ENCODE peak calls at places on chromosomes 3 and 15, in five cellular contexts. Z is SK-N-DZ, M is endothelial cell, Y is nephron progenitor cell, S is ovary. K is an unnamed sample.

GRCh38 chr3:133750201-133750748 is 4.1 kb downstream of the TF start:
- DNase-seq in Z (no peak), M (no peak), Y (no peak), S (no peak), K (no peak)

GRCh38 chr15:40430271-40430805 is 10.4 kb upstream of the BAHD1 start:
- DNase-seq in Z (no peak), M (no peak), Y (peak), S (no peak), K (no peak)

GRCh38 chr15:64667736-64668161 is 107.6 kb downstream of the RBPMS2 start:
- DNase-seq in Z (no peak), M (no peak), Y (no peak), S (no peak), K (peak)

GRCh38 chr3:157626817-157627216 is 123.6 kb upstream of the VEPH1 start:
- DNase-seq in Z (no peak), M (no peak), Y (no peak), S (no peak), K (no peak)

GRCh38 chr15:29132110-29132420 is 137.6 kb downstream of the NSMCE3 start:
- DNase-seq in Z (no peak), M (no peak), Y (no peak), S (peak), K (no peak)

GRCh38 chr15:56929933-56930332 is 11.5 kb downstream of the TCF12 start:
- DNase-seq in Z (no peak), M (no peak), Y (no peak), S (no peak), K (no peak)

GRCh38 chr15:40339621-40339945 is 1.2 kb downstream of the CCDC9B start:
- DNase-seq in Z (peak), M (no peak), Y (no peak), S (peak), K (no peak)

GRCh38 chr3:79724206-79724605 is 43.6 kb downstream of the ROBO1 start:
- DNase-seq in Z (peak), M (peak), Y (peak), S (no peak), K (no peak)

GRCh38 chr15:72835289-72835890 is 51.8 kb upstream of the ADPGK start:
- DNase-seq in Z (peak), M (no peak), Y (no peak), S (no peak), K (peak)

GRCh38 chr3:13072239-13073041 is 789 bp downstream of the IQSEC1 start:
- DNase-seq in Z (peak), M (no peak), Y (no peak), S (no peak), K (no peak)

GRCh38 chr3:143121240-143122088 is 1.9 kb downstream of the CHST2 start:
- DNase-seq in Z (no peak), M (peak), Y (peak), S (peak), K (peak)

GRCh38 chr3:189262746-189263145 is 91.0 kb downstream of the TPRG1 start:
- DNase-seq in Z (peak), M (no peak), Y (no peak), S (no peak), K (no peak)

GRCh38 chr3:70754314-70754713 is 441.9 kb upstream of the MDFIC2 start:
- DNase-seq in Z (no peak), M (no peak), Y (no peak), S (no peak), K (peak)

GRCh38 chr3:43791246-43791645 is 100.5 kb downstream of the ABHD5 start:
- DNase-seq in Z (no peak), M (no peak), Y (no peak), S (no peak), K (no peak)

GRCh38 chr3:47512416-47513124 is 942 bp downstream of the ELP6 start:
- DNase-seq in Z (peak), M (peak), Y (peak), S (peak), K (peak)

GRCh38 chr3:136277634-136278033 is 27.5 kb downstream of the PCCB start:
- DNase-seq in Z (no peak), M (no peak), Y (no peak), S (no peak), K (no peak)

GRCh38 chr3:72414481-72415016 is 433.7 kb downstream of the SHQ1 start:
- DNase-seq in Z (no peak), M (no peak), Y (no peak), S (no peak), K (no peak)

GRCh38 chr3:153305189-153305588 is 143.2 kb downstream of the RAP2B start:
- DNase-seq in Z (no peak), M (no peak), Y (no peak), S (no peak), K (no peak)

GRCh38 chr15:40929730-40930429 is 740 bp downstream of the DLL4 start:
- DNase-seq in Z (peak), M (no peak), Y (peak), S (peak), K (peak)

GRCh38 chr3:11185564-11186317 is 31.4 kb downstream of the HRH1 start:
- DNase-seq in Z (no peak), M (no peak), Y (no peak), S (peak), K (no peak)

GRCh38 chr3:28924744-28925360 is 356.0 kb upstream of the RBMS3 start:
- DNase-seq in Z (no peak), M (no peak), Y (no peak), S (no peak), K (no peak)

GRCh38 chr3:23055733-23056376 is 147.3 kb upstream of the UBE2E2 start:
- DNase-seq in Z (no peak), M (no peak), Y (no peak), S (no peak), K (no peak)

GRCh38 chr3:132047209-132047608 is 12.4 kb upstream of the CPNE4 start:
- DNase-seq in Z (no peak), M (no peak), Y (no peak), S (no peak), K (no peak)

GRCh38 chr3:53146319-53146868 is 14.6 kb upstream of the PRKCD start:
- DNase-seq in Z (no peak), M (no peak), Y (no peak), S (no peak), K (no peak)

GRCh38 chr3:173725507-173725906 is 328.0 kb downstream of the NLGN1 start:
- DNase-seq in Z (no peak), M (no peak), Y (no peak), S (no peak), K (no peak)

GRCh38 chr3:22969276-22969675 is 233.9 kb upstream of the UBE2E2 start:
- DNase-seq in Z (no peak), M (no peak), Y (no peak), S (no peak), K (no peak)

GRCh38 chr15:66142341-66142740 is 111.2 kb downstream of the MEGF11 start:
- DNase-seq in Z (no peak), M (no peak), Y (no peak), S (no peak), K (no peak)

GRCh38 chr3:150286390-150287147 is 121.5 kb upstream of the TSC22D2 start:
- DNase-seq in Z (peak), M (peak), Y (no peak), S (no peak), K (peak)

GRCh38 chr3:193879864-193880242 is 256.1 kb upstream of the HES1 start:
- DNase-seq in Z (no peak), M (no peak), Y (no peak), S (no peak), K (no peak)

GRCh38 chr15:66196565-66196964 is 57.0 kb downstream of the MEGF11 start:
- DNase-seq in Z (no peak), M (no peak), Y (no peak), S (no peak), K (no peak)

GRCh38 chr3:99929409-99930139 is 111.9 kb downstream of the CMSS1 start:
- DNase-seq in Z (no peak), M (no peak), Y (no peak), S (no peak), K (peak)

GRCh38 chr15:77607894-77608261 is 24.8 kb downstream of the LINGO1 start:
- DNase-seq in Z (peak), M (no peak), Y (no peak), S (no peak), K (peak)

GRCh38 chr3:193502871-193503270 is 51.8 kb downstream of the ATP13A4 start:
- DNase-seq in Z (no peak), M (no peak), Y (no peak), S (no peak), K (no peak)

GRCh38 chr15:32887090-32887489 is 169.3 kb downstream of the GREM1 start:
- DNase-seq in Z (no peak), M (no peak), Y (no peak), S (no peak), K (no peak)

GRCh38 chr3:138944842-138945645 is 1.9 kb downstream of the FOXL2 start:
- DNase-seq in Z (peak), M (peak), Y (peak), S (peak), K (peak)

GRCh38 chr3:107369791-107370190 is 7.4 kb upstream of the CCDC54 start:
- DNase-seq in Z (no peak), M (no peak), Y (no peak), S (no peak), K (no peak)

GRCh38 chr15:76208786-76209424 is 102.4 kb downstream of the ETFA start:
- DNase-seq in Z (no peak), M (no peak), Y (no peak), S (no peak), K (no peak)

GRCh38 chr3:48881006-48881405 is 17.7 kb downstream of the SLC25A20 start:
- DNase-seq in Z (no peak), M (no peak), Y (no peak), S (no peak), K (no peak)